ENCODE peak calls at places on chromosomes 16 and 17, in five cellular contexts. K, C, E, G and Q are unnamed samples.
A peak's percentile ranks its signal among the peaks of the same experiment; 100 is the strongest.

GRCh38 chr16:62280556-62280955 is 244.3 kb upstream of the CDH8 start:
- DNase-seq in C (no peak), E (no peak), G (no peak), K (no peak), Q (no peak)

GRCh38 chr16:82344157-82344556 is 174.1 kb upstream of the MPHOSPH6 start:
- DNase-seq in K (no peak), G (peak; percentile 11), E (no peak), C (no peak), Q (no peak)

GRCh38 chr16:569445-570254 is at the start of gene PIGQ:
- DNase-seq in K (no peak), C (peak; percentile 91), E (peak; percentile 81), G (peak; percentile 65), Q (peak; percentile 84)

GRCh38 chr17:50100921-50101345 is 5.8 kb downstream of the PDK2 start:
- DNase-seq in G (no peak), E (no peak), K (no peak), C (no peak), Q (no peak)

GRCh38 chr16:68492151-68492500 is 43.8 kb upstream of the SMPD3 start:
- DNase-seq in G (no peak), C (peak; percentile 75), E (no peak), K (no peak), Q (no peak)

GRCh38 chr16:68005786-68006286 is 6.6 kb upstream of the DPEP2 start:
- DNase-seq in E (no peak), C (no peak), K (no peak), G (no peak), Q (no peak)

GRCh38 chr17:66469890-66470289 is 167.5 kb downstream of the PRKCA start:
- DNase-seq in C (no peak), K (no peak), G (no peak), E (no peak), Q (no peak)

GRCh38 chr17:7083592-7083991 is 3.5 kb upstream of the CLEC10A start:
- DNase-seq in G (no peak), K (peak; percentile 40), E (no peak), C (peak; percentile 15), Q (no peak)

GRCh38 chr16:23847938-23848337 is 12.2 kb downstream of the PRKCB start:
- DNase-seq in K (no peak), G (no peak), E (no peak), C (no peak), Q (no peak)

GRCh38 chr16:9901-10665 is 43.3 kb downstream of the POLR3K start:
- DNase-seq in E (no peak), C (no peak), K (no peak), G (peak; percentile 17), Q (peak; percentile 71)

GRCh38 chr17:64641499-64641898 is 20.6 kb downstream of the SMURF2 start:
- DNase-seq in E (peak; percentile 41), C (no peak), K (peak; percentile 85), G (no peak), Q (no peak)

GRCh38 chr17:49551221-49552069 is 24.2 kb upstream of the NXPH3 start:
- DNase-seq in G (no peak), K (no peak), C (no peak), E (no peak), Q (no peak)

GRCh38 chr17:56478836-56479447 is 114.6 kb upstream of the NOG start:
- DNase-seq in E (peak; percentile 25), C (no peak), G (no peak), K (peak; percentile 9), Q (no peak)

GRCh38 chr17:1865252-1866037 is 35.6 kb downstream of the RPA1 start:
- DNase-seq in K (peak; percentile 16), E (peak; percentile 72), C (no peak), G (no peak), Q (no peak)

GRCh38 chr17:81409190-81409935 is 14.1 kb downstream of the BAHCC1 start:
- DNase-seq in E (no peak), G (no peak), K (no peak), C (no peak), Q (no peak)

GRCh38 chr16:81873843-81874752 is 95.0 kb downstream of the PLCG2 start:
- DNase-seq in K (peak; percentile 48), E (peak; percentile 72), G (peak; percentile 7), C (no peak), Q (no peak)

GRCh38 chr17:6701719-6702118 is 11.4 kb downstream of the SLC13A5 start:
- DNase-seq in K (peak; percentile 11), C (peak; percentile 65), E (peak; percentile 72), G (no peak), Q (peak; percentile 43)

GRCh38 chr17:76670020-76670707 is 26.6 kb upstream of the ST6GALNAC1 start:
- DNase-seq in C (no peak), G (no peak), E (no peak), K (no peak), Q (peak; percentile 29)

GRCh38 chr17:32518856-32519768 is 32.3 kb downstream of the CDK5R1 start:
- DNase-seq in E (no peak), K (no peak), C (peak; percentile 83), G (no peak), Q (peak; percentile 60)

GRCh38 chr16:89314357-89314756 is 96.9 kb downstream of the ZNF778 start:
- DNase-seq in G (no peak), K (no peak), C (no peak), E (no peak), Q (no peak)

GRCh38 chr17:64778367-64779290 is 116.5 kb upstream of the SMURF2 start:
- DNase-seq in G (no peak), K (no peak), C (peak; percentile 81), E (no peak), Q (peak; percentile 67)

DNA sequence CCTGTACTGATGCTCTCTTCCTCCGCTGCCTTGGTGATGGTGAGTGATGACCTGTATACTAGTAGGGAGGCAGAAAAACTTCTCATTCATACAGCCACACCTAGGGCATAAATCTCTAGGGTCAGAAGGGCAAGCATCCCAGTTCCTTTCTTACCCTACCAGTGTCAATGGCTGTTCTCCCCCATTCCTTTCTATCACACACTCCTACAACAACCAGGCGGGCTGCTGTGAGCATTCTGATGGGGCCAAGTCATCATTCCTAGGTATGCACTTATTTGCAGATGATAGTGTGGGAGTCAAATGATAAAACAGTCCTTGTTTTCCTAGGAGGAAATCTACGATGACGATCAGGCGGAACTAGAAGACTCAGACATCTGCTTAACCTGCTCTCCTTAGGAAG is 14.0 kb upstream of the SLC6A4 start:
- DNase-seq in K (no peak), E (no peak), G (no peak), C (no peak), Q (no peak)
- H3K27ac ChIP-seq in K (no peak overlapping the region), E (no peak overlapping the region), G (no peak overlapping the region), C (no peak overlapping the region), Q (no peak overlapping the region)

DNA sequence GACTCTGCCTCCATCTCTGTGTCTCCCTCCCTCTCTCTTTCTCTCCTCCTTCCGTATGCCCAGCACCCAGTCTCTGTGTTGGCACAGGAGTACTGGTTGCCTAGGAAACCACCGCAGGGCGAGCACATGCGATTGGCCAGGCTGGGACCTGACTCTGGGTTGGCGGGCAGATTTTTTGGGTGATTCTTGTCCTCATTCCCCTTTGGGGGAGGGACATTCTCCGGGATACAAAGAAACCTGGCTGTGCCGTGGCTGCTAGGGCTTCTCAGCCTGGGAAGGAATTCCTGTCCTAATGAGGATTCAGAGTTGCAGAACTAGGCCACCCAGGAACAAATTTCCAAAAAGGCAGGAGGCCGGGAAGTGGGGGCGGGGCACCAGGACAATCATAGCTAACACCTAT is 168.9 kb downstream of the SHISA9 start:
- DNase-seq in E (no peak), G (peak; percentile 41), K (no peak), C (no peak), Q (no peak)
- H3K27ac ChIP-seq in E (no peak overlapping the region), G (no peak overlapping the region), K (no peak overlapping the region), C (no peak overlapping the region), Q (no peak overlapping the region)

GRCh38 chr16:4021916-4022315 is 94.3 kb downstream of the ADCY9 start:
- DNase-seq in E (no peak), G (no peak), C (no peak), K (no peak), Q (no peak)
- H3K27ac ChIP-seq in E (peak overlapping the region; percentile 9), G (no peak overlapping the region), C (no peak overlapping the region), K (no peak overlapping the region), Q (no peak overlapping the region)

GRCh38 chr17:29559640-29560039 is 7.2 kb downstream of the ABHD15 start:
- DNase-seq in C (no peak), E (no peak), G (no peak), K (no peak), Q (no peak)
- H3K27ac ChIP-seq in C (no peak overlapping the region), E (no peak overlapping the region), G (no peak overlapping the region), K (no peak overlapping the region), Q (no peak overlapping the region)

GRCh38 chr16:85006639-85007038 is 4.7 kb downstream of the ZDHHC7 start:
- DNase-seq in K (no peak), G (no peak), C (peak; percentile 10), E (no peak), Q (no peak)

GRCh38 chr16:85003723-85004586 is 7.4 kb downstream of the ZDHHC7 start:
- DNase-seq in G (no peak), K (no peak), C (peak; percentile 69), E (no peak), Q (no peak)

GRCh38 chr16:85005278-85006069 is 5.9 kb downstream of the ZDHHC7 start:
- DNase-seq in C (peak; percentile 30), K (no peak), G (no peak), E (no peak), Q (peak; percentile 90)

GRCh38 chr16:85003076-85003475 is 8.3 kb downstream of the ZDHHC7 start:
- DNase-seq in G (no peak), C (peak; percentile 55), K (no peak), E (no peak), Q (no peak)

GRCh38 chr16:85004587-85005205 is 6.6 kb downstream of the ZDHHC7 start:
- DNase-seq in E (peak; percentile 77), K (peak; percentile 84), G (no peak), C (peak; percentile 77), Q (no peak)
- H3K27ac ChIP-seq in E (peak overlapping the region; percentile 90), K (peak overlapping the region; percentile 86), G (no peak overlapping the region), C (peak overlapping the region; percentile 89), Q (peak overlapping the region; percentile 88)